ENCODE peak calls at places on chromosomes 5 and 9, in five cellular contexts. D is heart right ventricle, L is upper lobe of right lung, R is kidney epithelial cell, O is epithelial cell of esophagus. T is an unnamed sample.

GRCh38 chr5:110333384-110333783 is 393.1 kb downstream of the TMEM232 start:
- DNase-seq in D (no peak), L (no peak), R (no peak), O (peak; percentile 16), T (no peak)

GRCh38 chr9:129178579-129178909 is 483 bp upstream of the IER5L start:
- DNase-seq in D (no peak), L (no peak), R (no peak), O (no peak), T (no peak)

GRCh38 chr5:95822408-95823240 is at the start of gene GLRX:
- DNase-seq in D (peak; percentile 75), L (peak; percentile 77), R (peak; percentile 79), O (peak; percentile 93), T (no peak)

GRCh38 chr5:88815048-88815789 is 67.8 kb downstream of the MEF2C start:
- DNase-seq in D (no peak), L (no peak), R (no peak), O (no peak), T (no peak)

GRCh38 chr5:117433841-117434240 is 859.2 kb upstream of the SEMA6A start:
- DNase-seq in D (no peak), L (no peak), R (no peak), O (no peak), T (no peak)

GRCh38 chr5:8188874-8189588 is 320.1 kb downstream of the MTRR start:
- DNase-seq in D (no peak), L (no peak), R (peak; percentile 43), O (no peak), T (no peak)

GRCh38 chr5:144267961-144268513 is 97.4 kb downstream of the KCTD16 start:
- DNase-seq in D (no peak), L (no peak), R (no peak), O (no peak), T (no peak)

GRCh38 chr9:115103746-115104477 is 14.0 kb downstream of the TNC start:
- DNase-seq in D (no peak), L (no peak), R (no peak), O (no peak), T (no peak)

GRCh38 chr5:63603996-63604395 is 358.2 kb downstream of the HTR1A start:
- DNase-seq in D (no peak), L (no peak), R (no peak), O (no peak), T (no peak)

GRCh38 chr9:115024925-115025535 is 92.9 kb downstream of the TNC start:
- DNase-seq in D (no peak), L (no peak), R (no peak), O (no peak), T (no peak)

GRCh38 chr5:120146787-120147186 is 317.3 kb upstream of the PRR16 start:
- DNase-seq in D (no peak), L (no peak), R (no peak), O (peak; percentile 30), T (no peak)

GRCh38 chr9:76451234-76451633 is 7.7 kb upstream of the GCNT1 start:
- DNase-seq in D (no peak), L (no peak), R (peak; percentile 76), O (peak; percentile 54), T (no peak)

GRCh38 chr9:87342743-87343142 is 154.9 kb upstream of the DAPK1 start:
- DNase-seq in D (peak; percentile 23), L (no peak), R (no peak), O (no peak), T (peak; percentile 37)

GRCh38 chr9:86187121-86187520 is 72.3 kb downstream of the C9orf153 start:
- DNase-seq in D (no peak), L (no peak), R (no peak), O (no peak), T (no peak)

GRCh38 chr9:9091387-9091786 is 1291.8 kb upstream of the DMAC1 start:
- DNase-seq in D (no peak), L (no peak), R (no peak), O (peak; percentile 2), T (no peak)

GRCh38 chr5:68730220-68731010 is 363.4 kb upstream of the SLC30A5 start:
- DNase-seq in D (peak; percentile 65), L (no peak), R (peak; percentile 55), O (peak; percentile 36), T (peak; percentile 67)

GRCh38 chr5:95915999-95916686 is 45.5 kb downstream of the ELL2 start:
- DNase-seq in D (no peak), L (no peak), R (no peak), O (no peak), T (no peak)

GRCh38 chr5:179994622-179995323 is 76.8 kb downstream of the RNF130 start:
- DNase-seq in D (no peak), L (no peak), R (no peak), O (no peak), T (no peak)

GRCh38 chr9:131206495-131206894 is 69.8 kb downstream of the FAM78A start:
- DNase-seq in D (no peak), L (no peak), R (no peak), O (no peak), T (no peak)

GRCh38 chr9:137685035-137685885 is 66.5 kb downstream of the EHMT1 start:
- DNase-seq in D (no peak), L (no peak), R (no peak), O (no peak), T (peak; percentile 15)

GRCh38 chr5:174139623-174140022 is 94.1 kb downstream of the NSG2 start:
- DNase-seq in D (no peak), L (no peak), R (no peak), O (no peak), T (no peak)

GRCh38 chr9:132486706-132487350 is 76.8 kb downstream of the CFAP77 start:
- DNase-seq in D (no peak), L (no peak), R (no peak), O (no peak), T (no peak)

GRCh38 chr5:82358454-82358853 is 80.3 kb upstream of the RPS23 start:
- DNase-seq in D (no peak), L (no peak), R (no peak), O (peak; percentile 47), T (no peak)

GRCh38 chr9:103183569-103184191 is 188.5 kb downstream of the CYLC2 start:
- DNase-seq in D (no peak), L (no peak), R (no peak), O (peak; percentile 53), T (no peak)

GRCh38 chr5:131186561-131187256 is 16.0 kb downstream of the LYRM7 start:
- DNase-seq in D (no peak), L (no peak), R (no peak), O (peak; percentile 36), T (no peak)

GRCh38 chr5:19608434-19608833 is 379.6 kb downstream of the CDH18 start:
- DNase-seq in D (no peak), L (no peak), R (no peak), O (peak; percentile 49), T (no peak)

GRCh38 chr9:12846035-12846434 is 71.2 kb downstream of the LURAP1L start:
- DNase-seq in D (no peak), L (no peak), R (no peak), O (no peak), T (no peak)

GRCh38 chr9:35517552-35518211 is 27.8 kb downstream of the RUSC2 start:
- DNase-seq in D (no peak), L (no peak), R (no peak), O (no peak), T (no peak)

GRCh38 chr9:35518212-35518917 is 28.5 kb downstream of the RUSC2 start:
- DNase-seq in D (no peak), L (no peak), R (peak; percentile 98), O (peak; percentile 96), T (peak; percentile 69)

GRCh38 chr9:35516481-35516880 is 26.6 kb downstream of the RUSC2 start:
- DNase-seq in D (no peak), L (no peak), R (peak; percentile 64), O (peak; percentile 74), T (no peak)

GRCh38 chr9:35515766-35516165 is 25.9 kb downstream of the RUSC2 start:
- DNase-seq in D (no peak), L (no peak), R (no peak), O (peak; percentile 50), T (no peak)

GRCh38 chr9:35517136-35517535 is 27.2 kb downstream of the RUSC2 start:
- DNase-seq in D (no peak), L (no peak), R (no peak), O (no peak), T (no peak)
- TF ChIP-seq CTCF in D (no peak), L (no peak), R (no peak), O (no peak), T (no peak)

GRCh38 chr9:106920701-106921283 is 57.8 kb downstream of the ZNF462 start:
- DNase-seq in D (peak; percentile 57), L (no peak), R (peak; percentile 35), O (peak; percentile 60), T (no peak)
- H3K4me3 ChIP-seq in D (no peak overlapping the region), L (no peak overlapping the region), R (no peak overlapping the region), O (no peak overlapping the region), T (no peak overlapping the region)

DNA sequence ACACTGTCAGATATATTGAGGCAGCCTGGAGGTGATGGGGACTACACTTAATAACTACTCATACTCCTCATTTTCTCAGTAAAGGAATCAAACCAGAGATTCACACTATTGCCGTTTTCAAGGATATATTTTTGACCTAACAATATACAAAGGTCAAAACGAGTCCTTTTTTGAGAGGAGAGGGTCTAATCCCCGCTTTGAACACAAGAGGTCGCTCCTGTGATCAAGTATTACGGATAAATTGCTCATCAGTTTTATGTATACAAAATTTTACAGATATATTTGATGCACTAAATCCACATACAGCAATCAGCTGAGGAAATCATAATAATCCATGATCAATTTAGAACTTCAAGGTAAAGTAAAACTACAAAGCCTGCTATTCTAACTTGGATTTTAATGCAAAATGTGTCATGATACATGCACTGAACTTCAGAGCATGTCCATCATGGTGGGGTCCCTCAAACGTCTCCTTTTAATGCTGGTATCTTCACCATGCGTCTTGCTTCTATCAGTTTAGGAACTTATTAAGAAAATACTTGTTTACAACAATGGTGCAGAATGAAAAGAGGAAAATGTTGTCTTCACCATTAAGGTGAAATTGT is 2.5 kb upstream of the ISL1 start:
- DNase-seq in D (no peak), L (no peak), R (no peak), O (peak; percentile 69), T (no peak)
- TF ChIP-seq CTCF in D (no peak), L (peak; percentile 42), R (peak; percentile 68), O (peak; percentile 81), T (peak; percentile 69)

DNA sequence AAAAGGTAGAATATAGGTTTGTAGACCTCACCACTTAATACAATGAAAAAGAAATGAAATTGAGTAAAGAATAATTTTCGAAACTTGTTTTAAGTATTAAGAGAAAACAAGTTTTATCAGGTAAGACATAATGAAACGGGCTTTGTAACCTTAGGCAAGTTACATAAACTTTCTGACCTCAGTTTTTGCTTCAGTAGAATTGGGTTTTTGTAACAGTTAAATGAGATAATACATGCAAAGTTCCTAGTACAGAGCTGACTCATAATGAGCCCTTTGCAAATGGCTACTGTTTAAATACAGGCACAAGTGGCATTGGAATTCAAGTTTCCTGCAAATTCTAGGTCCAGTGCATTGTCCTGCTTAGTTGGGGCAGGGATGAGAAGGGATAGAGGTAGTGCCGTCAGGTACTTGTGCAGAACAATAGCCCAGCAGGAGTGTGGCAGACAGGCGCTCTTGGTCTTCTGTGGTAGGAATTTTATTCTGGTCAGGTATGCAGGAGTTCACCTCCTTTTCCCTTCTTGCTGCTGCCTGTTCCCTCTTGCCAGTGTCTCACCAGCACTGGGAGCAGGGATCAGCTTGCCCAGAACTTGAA is 203.8 kb downstream of the PBX3 start:
- DNase-seq in D (no peak), L (no peak), R (no peak), O (no peak), T (no peak)
- H3K4me3 ChIP-seq in D (no peak overlapping the region), L (no peak overlapping the region), R (no peak overlapping the region), O (no peak overlapping the region), T (no peak overlapping the region)